ENCODE peak calls at places on chromosomes 5 and 9, in nine cellular contexts. One of them, this sample, is unnamed.

GRCh38 chr9:72006481-72006880 is 53.9 kb downstream of the C9orf57 start:
- DNase-seq in activated CD4-positive, alpha-beta T cell treated with anti-CD3 and anti-CD28 coated beads for 1 hour: no peak
- DNase-seq in GM12864: no peak
- DNase-seq in cardiac fibroblast: peak
- DNase-seq in upper lobe of right lung: no peak
- DNase-seq in ELF-1: no peak
- DNase-seq in T-helper 1 cell: no peak
- DNase-seq in endothelial cell of umbilical vein: no peak
- DNase-seq in stimulated activated effector memory CD8-positive, alpha-beta T cell treated with anti-CD3 and anti-CD28 coated beads, Interleukin-12 subunit alpha, Interleukin-12 subunit beta, amount 100 ng/mL, for 72 hours: no peak
- DNase-seq in this sample: peak

GRCh38 chr9:121604242-121604641 is 47.2 kb upstream of the DAB2IP start:
- DNase-seq in cardiac fibroblast: no peak
- DNase-seq in stimulated activated effector memory CD8-positive, alpha-beta T cell treated with anti-CD3 and anti-CD28 coated beads, Interleukin-12 subunit alpha, Interleukin-12 subunit beta, amount 100 ng/mL, for 72 hours: no peak
- DNase-seq in upper lobe of right lung: no peak
- DNase-seq in activated CD4-positive, alpha-beta T cell treated with anti-CD3 and anti-CD28 coated beads for 1 hour: no peak
- DNase-seq in T-helper 1 cell: no peak
- DNase-seq in GM12864: no peak
- DNase-seq in endothelial cell of umbilical vein: no peak
- DNase-seq in ELF-1: peak
- DNase-seq in this sample: no peak

GRCh38 chr5:139655727-139656271 is 7.7 kb downstream of the CXXC5 start:
- DNase-seq in activated CD4-positive, alpha-beta T cell treated with anti-CD3 and anti-CD28 coated beads for 1 hour: no peak
- DNase-seq in upper lobe of right lung: peak
- DNase-seq in ELF-1: peak
- DNase-seq in endothelial cell of umbilical vein: no peak
- DNase-seq in stimulated activated effector memory CD8-positive, alpha-beta T cell treated with anti-CD3 and anti-CD28 coated beads, Interleukin-12 subunit alpha, Interleukin-12 subunit beta, amount 100 ng/mL, for 72 hours: no peak
- DNase-seq in cardiac fibroblast: peak
- DNase-seq in T-helper 1 cell: no peak
- DNase-seq in GM12864: no peak
- DNase-seq in this sample: peak

GRCh38 chr5:74507596-74507995 is 132.9 kb downstream of the ENC1 start:
- DNase-seq in endothelial cell of umbilical vein: no peak
- DNase-seq in upper lobe of right lung: no peak
- DNase-seq in ELF-1: no peak
- DNase-seq in activated CD4-positive, alpha-beta T cell treated with anti-CD3 and anti-CD28 coated beads for 1 hour: no peak
- DNase-seq in stimulated activated effector memory CD8-positive, alpha-beta T cell treated with anti-CD3 and anti-CD28 coated beads, Interleukin-12 subunit alpha, Interleukin-12 subunit beta, amount 100 ng/mL, for 72 hours: no peak
- DNase-seq in T-helper 1 cell: no peak
- DNase-seq in cardiac fibroblast: no peak
- DNase-seq in GM12864: no peak
- DNase-seq in this sample: no peak

GRCh38 chr9:18665947-18666346 is 192.0 kb downstream of the ADAMTSL1 start:
- DNase-seq in GM12864: no peak
- DNase-seq in endothelial cell of umbilical vein: no peak
- DNase-seq in stimulated activated effector memory CD8-positive, alpha-beta T cell treated with anti-CD3 and anti-CD28 coated beads, Interleukin-12 subunit alpha, Interleukin-12 subunit beta, amount 100 ng/mL, for 72 hours: no peak
- DNase-seq in activated CD4-positive, alpha-beta T cell treated with anti-CD3 and anti-CD28 coated beads for 1 hour: no peak
- DNase-seq in ELF-1: no peak
- DNase-seq in upper lobe of right lung: no peak
- DNase-seq in T-helper 1 cell: no peak
- DNase-seq in cardiac fibroblast: peak
- DNase-seq in this sample: peak

GRCh38 chr5:10629661-10630060 is 65.8 kb downstream of the ANKRD33B start:
- DNase-seq in GM12864: no peak
- DNase-seq in endothelial cell of umbilical vein: no peak
- DNase-seq in upper lobe of right lung: peak
- DNase-seq in cardiac fibroblast: no peak
- DNase-seq in T-helper 1 cell: no peak
- DNase-seq in activated CD4-positive, alpha-beta T cell treated with anti-CD3 and anti-CD28 coated beads for 1 hour: no peak
- DNase-seq in ELF-1: no peak
- DNase-seq in stimulated activated effector memory CD8-positive, alpha-beta T cell treated with anti-CD3 and anti-CD28 coated beads, Interleukin-12 subunit alpha, Interleukin-12 subunit beta, amount 100 ng/mL, for 72 hours: no peak
- DNase-seq in this sample: no peak

GRCh38 chr9:123400926-123401503 is 45.0 kb downstream of the CRB2 start:
- DNase-seq in activated CD4-positive, alpha-beta T cell treated with anti-CD3 and anti-CD28 coated beads for 1 hour: no peak
- DNase-seq in endothelial cell of umbilical vein: peak
- DNase-seq in ELF-1: no peak
- DNase-seq in upper lobe of right lung: no peak
- DNase-seq in T-helper 1 cell: no peak
- DNase-seq in cardiac fibroblast: no peak
- DNase-seq in GM12864: no peak
- DNase-seq in stimulated activated effector memory CD8-positive, alpha-beta T cell treated with anti-CD3 and anti-CD28 coated beads, Interleukin-12 subunit alpha, Interleukin-12 subunit beta, amount 100 ng/mL, for 72 hours: no peak
- DNase-seq in this sample: no peak

GRCh38 chr5:72290356-72291133 is 29.5 kb downstream of the MRPS27 start:
- DNase-seq in activated CD4-positive, alpha-beta T cell treated with anti-CD3 and anti-CD28 coated beads for 1 hour: no peak
- DNase-seq in ELF-1: no peak
- DNase-seq in stimulated activated effector memory CD8-positive, alpha-beta T cell treated with anti-CD3 and anti-CD28 coated beads, Interleukin-12 subunit alpha, Interleukin-12 subunit beta, amount 100 ng/mL, for 72 hours: no peak
- DNase-seq in upper lobe of right lung: no peak
- DNase-seq in T-helper 1 cell: no peak
- DNase-seq in GM12864: no peak
- DNase-seq in endothelial cell of umbilical vein: no peak
- DNase-seq in cardiac fibroblast: peak
- DNase-seq in this sample: no peak

GRCh38 chr5:157612071-157612476 is 36.5 kb upstream of the ADAM19 start:
- DNase-seq in ELF-1: peak
- DNase-seq in activated CD4-positive, alpha-beta T cell treated with anti-CD3 and anti-CD28 coated beads for 1 hour: no peak
- DNase-seq in stimulated activated effector memory CD8-positive, alpha-beta T cell treated with anti-CD3 and anti-CD28 coated beads, Interleukin-12 subunit alpha, Interleukin-12 subunit beta, amount 100 ng/mL, for 72 hours: no peak
- DNase-seq in T-helper 1 cell: no peak
- DNase-seq in cardiac fibroblast: no peak
- DNase-seq in GM12864: no peak
- DNase-seq in endothelial cell of umbilical vein: no peak
- DNase-seq in upper lobe of right lung: no peak
- DNase-seq in this sample: no peak

GRCh38 chr9:128753627-128754026 is 18.1 kb downstream of the ZER1 start:
- DNase-seq in T-helper 1 cell: no peak
- DNase-seq in cardiac fibroblast: no peak
- DNase-seq in endothelial cell of umbilical vein: no peak
- DNase-seq in upper lobe of right lung: no peak
- DNase-seq in stimulated activated effector memory CD8-positive, alpha-beta T cell treated with anti-CD3 and anti-CD28 coated beads, Interleukin-12 subunit alpha, Interleukin-12 subunit beta, amount 100 ng/mL, for 72 hours: no peak
- DNase-seq in GM12864: no peak
- DNase-seq in ELF-1: no peak
- DNase-seq in activated CD4-positive, alpha-beta T cell treated with anti-CD3 and anti-CD28 coated beads for 1 hour: no peak
- DNase-seq in this sample: no peak

GRCh38 chr5:34542818-34543217 is 113.3 kb upstream of the RAI14 start:
- DNase-seq in GM12864: no peak
- DNase-seq in endothelial cell of umbilical vein: no peak
- DNase-seq in stimulated activated effector memory CD8-positive, alpha-beta T cell treated with anti-CD3 and anti-CD28 coated beads, Interleukin-12 subunit alpha, Interleukin-12 subunit beta, amount 100 ng/mL, for 72 hours: no peak
- DNase-seq in cardiac fibroblast: no peak
- DNase-seq in T-helper 1 cell: no peak
- DNase-seq in ELF-1: no peak
- DNase-seq in activated CD4-positive, alpha-beta T cell treated with anti-CD3 and anti-CD28 coated beads for 1 hour: no peak
- DNase-seq in upper lobe of right lung: no peak
- DNase-seq in this sample: no peak

GRCh38 chr5:141369994-141370848 is at the start of gene PCDHGB3:
- DNase-seq in T-helper 1 cell: peak
- DNase-seq in GM12864: peak
- DNase-seq in cardiac fibroblast: peak
- DNase-seq in ELF-1: no peak
- DNase-seq in stimulated activated effector memory CD8-positive, alpha-beta T cell treated with anti-CD3 and anti-CD28 coated beads, Interleukin-12 subunit alpha, Interleukin-12 subunit beta, amount 100 ng/mL, for 72 hours: no peak
- DNase-seq in upper lobe of right lung: no peak
- DNase-seq in activated CD4-positive, alpha-beta T cell treated with anti-CD3 and anti-CD28 coated beads for 1 hour: no peak
- DNase-seq in endothelial cell of umbilical vein: peak
- DNase-seq in this sample: peak

GRCh38 chr5:28374492-28374934 is 1336.1 kb upstream of the CDH9 start:
- DNase-seq in stimulated activated effector memory CD8-positive, alpha-beta T cell treated with anti-CD3 and anti-CD28 coated beads, Interleukin-12 subunit alpha, Interleukin-12 subunit beta, amount 100 ng/mL, for 72 hours: no peak
- DNase-seq in ELF-1: peak
- DNase-seq in endothelial cell of umbilical vein: no peak
- DNase-seq in cardiac fibroblast: no peak
- DNase-seq in GM12864: no peak
- DNase-seq in upper lobe of right lung: peak
- DNase-seq in T-helper 1 cell: no peak
- DNase-seq in activated CD4-positive, alpha-beta T cell treated with anti-CD3 and anti-CD28 coated beads for 1 hour: no peak
- DNase-seq in this sample: no peak

GRCh38 chr9:38226491-38226951 is 157.5 kb upstream of the SHB start:
- DNase-seq in cardiac fibroblast: no peak
- DNase-seq in endothelial cell of umbilical vein: no peak
- DNase-seq in ELF-1: peak
- DNase-seq in activated CD4-positive, alpha-beta T cell treated with anti-CD3 and anti-CD28 coated beads for 1 hour: no peak
- DNase-seq in GM12864: no peak
- DNase-seq in upper lobe of right lung: peak
- DNase-seq in T-helper 1 cell: no peak
- DNase-seq in stimulated activated effector memory CD8-positive, alpha-beta T cell treated with anti-CD3 and anti-CD28 coated beads, Interleukin-12 subunit alpha, Interleukin-12 subunit beta, amount 100 ng/mL, for 72 hours: no peak
- DNase-seq in this sample: no peak

GRCh38 chr5:150296496-150296895 is 6.2 kb downstream of the ARSI start:
- DNase-seq in upper lobe of right lung: peak
- DNase-seq in cardiac fibroblast: no peak
- DNase-seq in stimulated activated effector memory CD8-positive, alpha-beta T cell treated with anti-CD3 and anti-CD28 coated beads, Interleukin-12 subunit alpha, Interleukin-12 subunit beta, amount 100 ng/mL, for 72 hours: no peak
- DNase-seq in T-helper 1 cell: no peak
- DNase-seq in GM12864: no peak
- DNase-seq in ELF-1: no peak
- DNase-seq in activated CD4-positive, alpha-beta T cell treated with anti-CD3 and anti-CD28 coated beads for 1 hour: no peak
- DNase-seq in endothelial cell of umbilical vein: no peak
- DNase-seq in this sample: no peak

GRCh38 chr5:505946-506555 is 18.2 kb downstream of the SLC9A3 start:
- DNase-seq in cardiac fibroblast: no peak
- DNase-seq in endothelial cell of umbilical vein: no peak
- DNase-seq in T-helper 1 cell: no peak
- DNase-seq in upper lobe of right lung: no peak
- DNase-seq in GM12864: no peak
- DNase-seq in activated CD4-positive, alpha-beta T cell treated with anti-CD3 and anti-CD28 coated beads for 1 hour: no peak
- DNase-seq in ELF-1: no peak
- DNase-seq in stimulated activated effector memory CD8-positive, alpha-beta T cell treated with anti-CD3 and anti-CD28 coated beads, Interleukin-12 subunit alpha, Interleukin-12 subunit beta, amount 100 ng/mL, for 72 hours: no peak
- DNase-seq in this sample: no peak

GRCh38 chr5:179113143-179113530 is 53.0 kb downstream of the ZNF354C start:
- DNase-seq in endothelial cell of umbilical vein: no peak
- DNase-seq in cardiac fibroblast: no peak
- DNase-seq in upper lobe of right lung: no peak
- DNase-seq in activated CD4-positive, alpha-beta T cell treated with anti-CD3 and anti-CD28 coated beads for 1 hour: no peak
- DNase-seq in GM12864: no peak
- DNase-seq in stimulated activated effector memory CD8-positive, alpha-beta T cell treated with anti-CD3 and anti-CD28 coated beads, Interleukin-12 subunit alpha, Interleukin-12 subunit beta, amount 100 ng/mL, for 72 hours: peak
- DNase-seq in T-helper 1 cell: no peak
- DNase-seq in ELF-1: no peak
- DNase-seq in this sample: no peak

GRCh38 chr5:176781638-176782570 is 28.5 kb upstream of the UNC5A start:
- DNase-seq in stimulated activated effector memory CD8-positive, alpha-beta T cell treated with anti-CD3 and anti-CD28 coated beads, Interleukin-12 subunit alpha, Interleukin-12 subunit beta, amount 100 ng/mL, for 72 hours: no peak
- DNase-seq in ELF-1: no peak
- DNase-seq in activated CD4-positive, alpha-beta T cell treated with anti-CD3 and anti-CD28 coated beads for 1 hour: no peak
- DNase-seq in upper lobe of right lung: peak
- DNase-seq in T-helper 1 cell: peak
- DNase-seq in endothelial cell of umbilical vein: no peak
- DNase-seq in cardiac fibroblast: peak
- DNase-seq in GM12864: no peak
- DNase-seq in this sample: no peak

GRCh38 chr5:72599519-72600400 is 92.5 kb upstream of the ZNF366 start:
- DNase-seq in T-helper 1 cell: no peak
- DNase-seq in upper lobe of right lung: no peak
- DNase-seq in cardiac fibroblast: peak
- DNase-seq in GM12864: no peak
- DNase-seq in endothelial cell of umbilical vein: peak
- DNase-seq in ELF-1: no peak
- DNase-seq in stimulated activated effector memory CD8-positive, alpha-beta T cell treated with anti-CD3 and anti-CD28 coated beads, Interleukin-12 subunit alpha, Interleukin-12 subunit beta, amount 100 ng/mL, for 72 hours: no peak
- DNase-seq in activated CD4-positive, alpha-beta T cell treated with anti-CD3 and anti-CD28 coated beads for 1 hour: no peak
- DNase-seq in this sample: peak

GRCh38 chr9:72509053-72509452 is 12.4 kb upstream of the TMC1 start:
- DNase-seq in activated CD4-positive, alpha-beta T cell treated with anti-CD3 and anti-CD28 coated beads for 1 hour: no peak
- DNase-seq in upper lobe of right lung: no peak
- DNase-seq in endothelial cell of umbilical vein: peak
- DNase-seq in T-helper 1 cell: peak
- DNase-seq in stimulated activated effector memory CD8-positive, alpha-beta T cell treated with anti-CD3 and anti-CD28 coated beads, Interleukin-12 subunit alpha, Interleukin-12 subunit beta, amount 100 ng/mL, for 72 hours: no peak
- DNase-seq in ELF-1: no peak
- DNase-seq in GM12864: no peak
- DNase-seq in cardiac fibroblast: peak
- DNase-seq in this sample: peak

GRCh38 chr9:125428060-125428481 is 166.4 kb downstream of the GAPVD1 start:
- DNase-seq in ELF-1: peak
- DNase-seq in endothelial cell of umbilical vein: no peak
- DNase-seq in stimulated activated effector memory CD8-positive, alpha-beta T cell treated with anti-CD3 and anti-CD28 coated beads, Interleukin-12 subunit alpha, Interleukin-12 subunit beta, amount 100 ng/mL, for 72 hours: peak
- DNase-seq in GM12864: no peak
- DNase-seq in cardiac fibroblast: no peak
- DNase-seq in T-helper 1 cell: no peak
- DNase-seq in upper lobe of right lung: peak
- DNase-seq in activated CD4-positive, alpha-beta T cell treated with anti-CD3 and anti-CD28 coated beads for 1 hour: no peak
- DNase-seq in this sample: no peak

GRCh38 chr5:59275537-59276276 is 617.8 kb downstream of the PDE4D start:
- DNase-seq in cardiac fibroblast: peak
- DNase-seq in T-helper 1 cell: no peak
- DNase-seq in GM12864: no peak
- DNase-seq in stimulated activated effector memory CD8-positive, alpha-beta T cell treated with anti-CD3 and anti-CD28 coated beads, Interleukin-12 subunit alpha, Interleukin-12 subunit beta, amount 100 ng/mL, for 72 hours: no peak
- DNase-seq in activated CD4-positive, alpha-beta T cell treated with anti-CD3 and anti-CD28 coated beads for 1 hour: no peak
- DNase-seq in endothelial cell of umbilical vein: peak
- DNase-seq in ELF-1: peak
- DNase-seq in upper lobe of right lung: no peak
- DNase-seq in this sample: peak

GRCh38 chr9:91302831-91303230 is 58.9 kb downstream of the AUH start:
- DNase-seq in ELF-1: no peak
- DNase-seq in T-helper 1 cell: no peak
- DNase-seq in endothelial cell of umbilical vein: peak
- DNase-seq in activated CD4-positive, alpha-beta T cell treated with anti-CD3 and anti-CD28 coated beads for 1 hour: no peak
- DNase-seq in stimulated activated effector memory CD8-positive, alpha-beta T cell treated with anti-CD3 and anti-CD28 coated beads, Interleukin-12 subunit alpha, Interleukin-12 subunit beta, amount 100 ng/mL, for 72 hours: no peak
- DNase-seq in GM12864: no peak
- DNase-seq in cardiac fibroblast: peak
- DNase-seq in upper lobe of right lung: no peak
- DNase-seq in this sample: peak

GRCh38 chr9:131954299-131954698 is 125.4 kb downstream of the MED27 start:
- DNase-seq in endothelial cell of umbilical vein: no peak
- DNase-seq in GM12864: no peak
- DNase-seq in ELF-1: peak
- DNase-seq in cardiac fibroblast: no peak
- DNase-seq in T-helper 1 cell: peak
- DNase-seq in upper lobe of right lung: no peak
- DNase-seq in activated CD4-positive, alpha-beta T cell treated with anti-CD3 and anti-CD28 coated beads for 1 hour: no peak
- DNase-seq in stimulated activated effector memory CD8-positive, alpha-beta T cell treated with anti-CD3 and anti-CD28 coated beads, Interleukin-12 subunit alpha, Interleukin-12 subunit beta, amount 100 ng/mL, for 72 hours: no peak
- DNase-seq in this sample: no peak

GRCh38 chr5:107570805-107571531 is 99.8 kb downstream of the EFNA5 start:
- DNase-seq in ELF-1: peak
- DNase-seq in endothelial cell of umbilical vein: peak
- DNase-seq in upper lobe of right lung: no peak
- DNase-seq in cardiac fibroblast: no peak
- DNase-seq in activated CD4-positive, alpha-beta T cell treated with anti-CD3 and anti-CD28 coated beads for 1 hour: no peak
- DNase-seq in stimulated activated effector memory CD8-positive, alpha-beta T cell treated with anti-CD3 and anti-CD28 coated beads, Interleukin-12 subunit alpha, Interleukin-12 subunit beta, amount 100 ng/mL, for 72 hours: peak
- DNase-seq in T-helper 1 cell: peak
- DNase-seq in GM12864: peak
- DNase-seq in this sample: no peak

GRCh38 chr5:7683753-7684152 is 167.2 kb downstream of the CFAP90 start:
- DNase-seq in stimulated activated effector memory CD8-positive, alpha-beta T cell treated with anti-CD3 and anti-CD28 coated beads, Interleukin-12 subunit alpha, Interleukin-12 subunit beta, amount 100 ng/mL, for 72 hours: no peak
- DNase-seq in T-helper 1 cell: no peak
- DNase-seq in GM12864: no peak
- DNase-seq in ELF-1: no peak
- DNase-seq in endothelial cell of umbilical vein: no peak
- DNase-seq in cardiac fibroblast: no peak
- DNase-seq in upper lobe of right lung: no peak
- DNase-seq in activated CD4-positive, alpha-beta T cell treated with anti-CD3 and anti-CD28 coated beads for 1 hour: no peak
- DNase-seq in this sample: no peak

GRCh38 chr9:5563886-5564285 is 53.6 kb downstream of the PDCD1LG2 start:
- DNase-seq in upper lobe of right lung: no peak
- DNase-seq in activated CD4-positive, alpha-beta T cell treated with anti-CD3 and anti-CD28 coated beads for 1 hour: no peak
- DNase-seq in GM12864: no peak
- DNase-seq in endothelial cell of umbilical vein: no peak
- DNase-seq in stimulated activated effector memory CD8-positive, alpha-beta T cell treated with anti-CD3 and anti-CD28 coated beads, Interleukin-12 subunit alpha, Interleukin-12 subunit beta, amount 100 ng/mL, for 72 hours: no peak
- DNase-seq in cardiac fibroblast: peak
- DNase-seq in ELF-1: no peak
- DNase-seq in T-helper 1 cell: no peak
- DNase-seq in this sample: peak

GRCh38 chr9:133276001-133276884 is 1.2 kb upstream of the ABO start:
- DNase-seq in stimulated activated effector memory CD8-positive, alpha-beta T cell treated with anti-CD3 and anti-CD28 coated beads, Interleukin-12 subunit alpha, Interleukin-12 subunit beta, amount 100 ng/mL, for 72 hours: no peak
- DNase-seq in cardiac fibroblast: no peak
- DNase-seq in ELF-1: no peak
- DNase-seq in GM12864: no peak
- DNase-seq in T-helper 1 cell: no peak
- DNase-seq in endothelial cell of umbilical vein: no peak
- DNase-seq in activated CD4-positive, alpha-beta T cell treated with anti-CD3 and anti-CD28 coated beads for 1 hour: no peak
- DNase-seq in upper lobe of right lung: no peak
- DNase-seq in this sample: no peak

GRCh38 chr5:125004009-125004408 is 257.6 kb upstream of the ZNF608 start:
- DNase-seq in T-helper 1 cell: no peak
- DNase-seq in cardiac fibroblast: no peak
- DNase-seq in endothelial cell of umbilical vein: no peak
- DNase-seq in activated CD4-positive, alpha-beta T cell treated with anti-CD3 and anti-CD28 coated beads for 1 hour: no peak
- DNase-seq in GM12864: no peak
- DNase-seq in stimulated activated effector memory CD8-positive, alpha-beta T cell treated with anti-CD3 and anti-CD28 coated beads, Interleukin-12 subunit alpha, Interleukin-12 subunit beta, amount 100 ng/mL, for 72 hours: no peak
- DNase-seq in upper lobe of right lung: no peak
- DNase-seq in ELF-1: no peak
- DNase-seq in this sample: no peak

GRCh38 chr5:67104859-67105258 is 91.7 kb downstream of the CD180 start:
- DNase-seq in upper lobe of right lung: no peak
- DNase-seq in GM12864: no peak
- DNase-seq in ELF-1: no peak
- DNase-seq in cardiac fibroblast: no peak
- DNase-seq in activated CD4-positive, alpha-beta T cell treated with anti-CD3 and anti-CD28 coated beads for 1 hour: no peak
- DNase-seq in endothelial cell of umbilical vein: no peak
- DNase-seq in T-helper 1 cell: no peak
- DNase-seq in stimulated activated effector memory CD8-positive, alpha-beta T cell treated with anti-CD3 and anti-CD28 coated beads, Interleukin-12 subunit alpha, Interleukin-12 subunit beta, amount 100 ng/mL, for 72 hours: no peak
- DNase-seq in this sample: no peak

GRCh38 chr5:91419571-91420537 is 36.7 kb upstream of the ARRDC3 start:
- DNase-seq in GM12864: peak
- DNase-seq in T-helper 1 cell: peak
- DNase-seq in endothelial cell of umbilical vein: peak
- DNase-seq in stimulated activated effector memory CD8-positive, alpha-beta T cell treated with anti-CD3 and anti-CD28 coated beads, Interleukin-12 subunit alpha, Interleukin-12 subunit beta, amount 100 ng/mL, for 72 hours: peak
- DNase-seq in upper lobe of right lung: no peak
- DNase-seq in activated CD4-positive, alpha-beta T cell treated with anti-CD3 and anti-CD28 coated beads for 1 hour: peak
- DNase-seq in ELF-1: peak
- DNase-seq in cardiac fibroblast: peak
- DNase-seq in this sample: peak